ENCODE peak calls at places on chromosomes 4 and X, in nine cellular contexts. C, K, U, F, J, M, X, S and B are unnamed samples.

GRCh38 chr4:98662619-98663225 is 4.3 kb upstream of the TSPAN5 start:
- DNase-seq in M (no peak), F (no peak), K (peak; percentile 25), X (no peak), C (peak; percentile 9), U (no peak), J (no peak), S (peak; percentile 27), B (no peak)

GRCh38 chr4:180900781-180901180 is 1342.4 kb upstream of the TENM3 start:
- DNase-seq in U (no peak), F (no peak), M (no peak), K (no peak), S (no peak), C (no peak), X (no peak), J (no peak), B (no peak)

GRCh38 chr4:181998588-181998987 is 244.6 kb upstream of the TENM3 start:
- DNase-seq in M (no peak), U (no peak), S (no peak), X (no peak), J (no peak), K (no peak), C (no peak), F (no peak), B (no peak)

GRCh38 chr4:43968041-43968440 is 480.6 kb downstream of the KCTD8 start:
- DNase-seq in U (no peak), C (no peak), F (no peak), M (no peak), J (peak; percentile 45), S (no peak), K (no peak), X (no peak), B (no peak)

GRCh38 chr4:73606465-73606974 is 13.7 kb downstream of the RASSF6 start:
- DNase-seq in X (no peak), F (no peak), C (no peak), S (no peak), K (no peak), J (no peak), U (no peak), M (no peak), B (no peak)

GRCh38 chr4:120066182-120066524 is 495 bp downstream of the MAD2L1 start:
- DNase-seq in M (no peak), X (no peak), S (no peak), F (no peak), J (no peak), K (no peak), C (no peak), U (no peak), B (peak; percentile 8)

GRCh38 chr4:176193126-176193525 is 2.3 kb downstream of the SPATA4 start:
- DNase-seq in X (no peak), F (no peak), C (peak; percentile 65), S (no peak), U (no peak), M (no peak), J (no peak), K (no peak), B (no peak)

GRCh38 chrX:68121371-68121770 is 311.9 kb downstream of the OPHN1 start:
- DNase-seq in X (no peak), M (no peak), J (no peak), S (no peak), F (no peak), U (no peak), C (no peak), K (no peak), B (no peak)

GRCh38 chr4:15894923-15895411 is 43.6 kb downstream of the FGFBP1 start:
- DNase-seq in J (no peak), U (no peak), X (no peak), S (no peak), M (no peak), K (no peak), F (no peak), C (peak; percentile 18), B (no peak)

GRCh38 chrX:118418811-118419251 is 72.9 kb downstream of the WDR44 start:
- DNase-seq in K (no peak), M (no peak), C (no peak), X (no peak), U (no peak), J (no peak), S (no peak), F (no peak), B (no peak)

GRCh38 chr4:128782076-128782715 is 27.3 kb upstream of the JADE1 start:
- DNase-seq in J (no peak), X (peak; percentile 21), F (peak; percentile 46), S (no peak), M (no peak), C (peak; percentile 37), U (no peak), K (peak; percentile 53), B (peak; percentile 28)

GRCh38 chrX:48466696-48467095 is 3.4 kb downstream of the SLC38A5 start:
- DNase-seq in S (no peak), M (no peak), J (peak; percentile 41), U (no peak), F (no peak), X (no peak), K (peak; percentile 70), C (no peak), B (no peak)

GRCh38 chr4:169151671-169152070 is 119.1 kb downstream of the SH3RF1 start:
- DNase-seq in J (no peak), U (no peak), F (no peak), X (no peak), C (peak; percentile 86), K (no peak), M (no peak), S (no peak), B (no peak)

GRCh38 chr4:169153451-169153850 is 117.3 kb downstream of the SH3RF1 start:
- DNase-seq in S (no peak), K (no peak), U (no peak), X (no peak), C (no peak), J (no peak), F (no peak), M (no peak), B (no peak)

GRCh38 chr4:169152104-169152503 is 118.7 kb downstream of the SH3RF1 start:
- DNase-seq in K (no peak), X (no peak), U (no peak), J (no peak), C (no peak), S (no peak), F (no peak), M (no peak), B (no peak)

GRCh38 chr4:169150806-169151205 is 120.0 kb downstream of the SH3RF1 start:
- DNase-seq in K (no peak), F (no peak), S (no peak), M (no peak), U (no peak), C (peak; percentile 56), J (no peak), X (no peak), B (no peak)

DNA sequence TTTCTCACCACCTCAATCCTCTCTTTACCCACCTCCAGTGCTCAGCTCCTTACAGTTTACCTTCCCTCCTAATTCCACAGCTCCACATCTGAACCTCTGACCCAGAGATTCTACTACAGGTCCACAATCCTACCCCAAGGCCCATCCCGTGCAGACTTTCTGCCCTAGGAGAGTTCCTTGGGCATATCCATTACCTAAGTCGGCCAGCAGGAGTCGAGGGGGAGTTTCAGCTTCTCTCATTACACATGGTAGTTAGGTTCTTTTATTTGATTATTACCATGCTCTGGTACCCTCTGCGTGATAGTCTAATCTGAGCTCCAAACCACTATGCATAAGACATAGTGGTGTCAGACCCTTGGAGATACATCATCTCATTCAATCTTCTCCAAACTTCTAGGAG is 117.9 kb downstream of the SH3RF1 start:
- DNase-seq in J (no peak), K (no peak), X (no peak), S (no peak), C (no peak), U (no peak), M (no peak), F (no peak), B (no peak)
- H3K36me3 ChIP-seq in J (no peaks in the 10 kb centered on the region), K (peaks cover 2% of the 10 kb centered on the region), X (no peaks in the 10 kb centered on the region), S (no peaks in the 10 kb centered on the region), C (peaks cover 13% of the 10 kb centered on the region), U (no peaks in the 10 kb centered on the region), M (no peaks in the 10 kb centered on the region), F (no peaks in the 10 kb centered on the region), B (peaks cover 4% of the 10 kb centered on the region)

GRCh38 chr4:6926681-6927478 is 17.3 kb downstream of the TBC1D14 start:
- DNase-seq in K (no peak), M (peak; percentile 92), J (no peak), U (no peak), X (no peak), C (peak; percentile 60), S (peak; percentile 71), F (peak; percentile 62), B (peak; percentile 96)
- TF ChIP-seq POLR2A in K (no peak), M (peak; percentile 57), J (no peak), U (no peak), X (no peak), C (no peak), S (peak; percentile 52), F (no peak), B (no peak)

GRCh38 chr4:145101091-145101490 is 3.0 kb downstream of the ABCE1 start:
- DNase-seq in F (no peak), X (no peak), U (no peak), K (no peak), C (no peak), M (no peak), S (no peak), J (no peak), B (no peak)
- H3K36me3 ChIP-seq in F (no peaks in the 10 kb centered on the region), X (no peaks in the 10 kb centered on the region), U (no peaks in the 10 kb centered on the region), K (peaks cover 6% of the 10 kb centered on the region), C (peaks cover 3% of the 10 kb centered on the region), M (peaks cover 16% of the 10 kb centered on the region), S (no peaks in the 10 kb centered on the region), J (no peaks in the 10 kb centered on the region), B (no peaks in the 10 kb centered on the region)

DNA sequence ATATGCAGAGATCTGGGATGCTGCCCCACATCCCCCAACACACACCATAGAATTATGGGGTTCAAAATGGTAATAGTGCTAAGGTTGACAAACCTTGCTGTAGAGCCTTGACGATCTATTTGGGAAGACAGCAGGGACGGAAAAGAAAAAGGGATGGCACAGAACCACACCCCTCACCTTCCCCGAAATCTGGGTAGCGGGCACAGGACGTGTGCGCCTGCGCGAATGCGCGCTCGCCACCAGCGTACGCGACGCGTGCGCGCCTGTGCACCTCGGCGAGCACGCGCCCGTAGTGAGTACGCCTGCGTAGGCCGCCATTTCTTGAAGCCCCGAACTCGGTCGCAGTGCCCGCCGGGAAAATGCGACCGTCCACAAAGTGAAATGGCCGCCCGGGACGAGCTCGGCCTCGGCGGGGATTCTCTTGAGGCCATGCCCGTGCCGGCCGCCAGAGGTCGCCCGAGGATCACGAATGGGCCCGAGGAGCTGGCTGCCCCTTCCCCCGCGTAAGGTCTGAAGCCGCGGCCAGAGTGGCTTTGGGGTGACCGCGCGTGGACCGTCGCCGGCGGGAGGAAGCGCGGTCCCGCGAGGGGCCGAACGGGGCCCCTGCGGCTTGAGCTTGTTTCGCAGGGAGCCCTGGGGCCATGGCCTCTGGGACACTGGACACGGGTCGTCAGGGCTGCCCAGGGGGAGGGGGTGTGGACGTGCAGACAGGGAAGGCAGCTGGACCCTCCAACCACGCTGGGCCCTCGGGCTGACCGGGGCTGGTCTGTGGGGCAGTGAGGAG is 43.7 kb downstream of the ZNF185 start:
- DNase-seq in X (peak; percentile 89), S (peak; percentile 83), U (peak; percentile 47), J (peak; percentile 97), F (peak; percentile 92), M (peak; percentile 91), C (peak; percentile 89), K (peak; percentile 91), B (peak; percentile 63)
- TF ChIP-seq POLR2A in X (peak; percentile 26), S (peak; percentile 37), U (no peak), J (no peak), F (no peak), M (peak; percentile 24), C (peak; percentile 26), K (peak; percentile 53), B (no peak)

GRCh38 chr4:3190549-3190948 is 58.4 kb upstream of the MSANTD1 start:
- DNase-seq in U (no peak), X (no peak), C (no peak), M (peak; percentile 11), F (no peak), K (no peak), J (no peak), S (no peak), B (no peak)
- H3K36me3 ChIP-seq in U (peaks cover 5% of the 10 kb centered on the region), X (no peaks in the 10 kb centered on the region), C (peaks cover 34% of the 10 kb centered on the region), M (peaks cover 34% of the 10 kb centered on the region), F (peaks cover 50% of the 10 kb centered on the region), K (peaks cover 25% of the 10 kb centered on the region), J (peaks cover 20% of the 10 kb centered on the region), S (no peaks in the 10 kb centered on the region), B (peaks cover 55% of the 10 kb centered on the region)